ENCODE peak calls at places on chromosome 17, in five cellular contexts. B is epithelial cell of prostate; L is activated naive CD4-positive, alpha-beta T cell treated with anti-CD3 and anti-CD28 coated beads for 36 hours; Z is WERI-Rb-1; X is NK-92 treated with Interleukin-12 subunit alpha and Interleukin-12 subunit beta, amount 100 ng/mL, for 24 hours. D is an unnamed sample.

GRCh38 chr17:15512310-15512709 is 44.9 kb upstream of the CDRT4 start:
- DNase-seq in B (no peak), L (no peak), Z (no peak), X (no peak), D (no peak)

GRCh38 chr17:50570516-50570915 is 10.0 kb downstream of the CACNA1G start:
- DNase-seq in B (no peak), L (no peak), Z (peak; percentile 97), X (no peak), D (no peak)

GRCh38 chr17:2691069-2691871 is 20.3 kb downstream of the CLUH start:
- DNase-seq in B (no peak), L (peak; percentile 2), Z (no peak), X (no peak), D (no peak)

GRCh38 chr17:37478187-37478586 is 11.5 kb upstream of the DUSP14 start:
- DNase-seq in B (no peak), L (no peak), Z (no peak), X (no peak), D (no peak)

GRCh38 chr17:65794572-65794971 is 233.1 kb upstream of the AXIN2 start:
- DNase-seq in B (no peak), L (no peak), Z (peak; percentile 36), X (no peak), D (peak; percentile 1)

GRCh38 chr17:77963441-77963840 is 4.9 kb downstream of the TNRC6C start:
- DNase-seq in B (no peak), L (peak; percentile 63), Z (no peak), X (no peak), D (no peak)

GRCh38 chr17:51238253-51238887 is 21.5 kb downstream of the MBTD1 start:
- DNase-seq in B (no peak), L (no peak), Z (no peak), X (no peak), D (no peak)

GRCh38 chr17:46949291-46950174 is 26.6 kb downstream of the GOSR2 start:
- DNase-seq in B (peak; percentile 31), L (no peak), Z (peak; percentile 38), X (no peak), D (peak; percentile 81)

GRCh38 chr17:74295625-74296547 is 21.9 kb downstream of the DNAI2 start:
- DNase-seq in B (peak; percentile 45), L (no peak), Z (no peak), X (no peak), D (no peak)

GRCh38 chr17:43694081-43694870 is 32.6 kb upstream of the MEOX1 start:
- DNase-seq in B (no peak), L (peak; percentile 87), Z (peak; percentile 93), X (peak; percentile 42), D (peak; percentile 23)

GRCh38 chr17:7854078-7854777 is 638 bp upstream of the TMEM88 start:
- DNase-seq in B (no peak), L (no peak), Z (no peak), X (no peak), D (no peak)

GRCh38 chr17:15092762-15093161 is 172.4 kb downstream of the PMP22 start:
- DNase-seq in B (no peak), L (no peak), Z (no peak), X (no peak), D (no peak)